ENCODE peak calls at places on chromosomes 1 and 21, in four cellular contexts. U is tibial nerve, P is IMR-90, E is BJ. N is an unnamed sample.

GRCh38 chr1:11441211-11441952 is 37.6 kb upstream of the DISP3 start:
- DNase-seq in P (no peak), U (no peak), E (no peak), N (no peak)

GRCh38 chr1:17215545-17215890 is 10.6 kb downstream of the PADI1 start:
- DNase-seq in U (no peak), E (no peak), P (no peak), N (no peak)

GRCh38 chr1:162548170-162548569 is 13.4 kb upstream of the UAP1 start:
- DNase-seq in U (peak; percentile 78), E (peak; percentile 84), P (peak; percentile 54), N (no peak)

GRCh38 chr1:248824301-248824700 is 1.4 kb downstream of the SH3BP5L start:
- DNase-seq in E (no peak), P (no peak), U (no peak), N (no peak)

GRCh38 chr1:185916866-185917265 is 182.7 kb downstream of the HMCN1 start:
- DNase-seq in P (peak; percentile 31), E (no peak), U (no peak), N (no peak)

GRCh38 chr21:20874202-20874601 is 124.0 kb upstream of the NCAM2 start:
- DNase-seq in E (no peak), P (no peak), U (no peak), N (no peak)

GRCh38 chr1:234408757-234409156 is 35.5 kb downstream of the COA6 start:
- DNase-seq in P (no peak), E (no peak), U (no peak), N (peak; percentile 41)

GRCh38 chr1:51551081-51551480 is 32.0 kb upstream of the EPS15 start:
- DNase-seq in U (no peak), E (no peak), P (no peak), N (no peak)

GRCh38 chr1:55052221-55053142 is 13.1 kb downstream of the PCSK9 start:
- DNase-seq in U (no peak), P (no peak), E (no peak), N (no peak)

GRCh38 chr1:221101792-221102191 is 222.5 kb downstream of the HLX start:
- DNase-seq in U (no peak), E (peak; percentile 66), P (peak; percentile 76), N (no peak)

GRCh38 chr1:155009221-155009711 is 6.7 kb downstream of the ZBTB7B start:
- DNase-seq in U (no peak), P (no peak), E (no peak), N (no peak)

GRCh38 chr1:8813991-8814390 is 3.4 kb downstream of the RERE start:
- DNase-seq in P (peak; percentile 35), E (no peak), U (no peak), N (no peak)

GRCh38 chr1:192826791-192827477 is 18.1 kb downstream of the RGS2 start:
- DNase-seq in U (no peak), P (no peak), E (peak; percentile 46), N (no peak)

GRCh38 chr1:117128323-117129079 is 7.0 kb upstream of the TRIM45 start:
- DNase-seq in U (no peak), P (peak; percentile 69), E (no peak), N (no peak)

GRCh38 chr1:197017558-197018146 is 40.3 kb downstream of the CFHR5 start:
- DNase-seq in P (no peak), E (no peak), U (no peak), N (no peak)

GRCh38 chr1:67551375-67551774 is 121.2 kb upstream of the SERBP1 start:
- DNase-seq in U (no peak), P (no peak), E (no peak), N (no peak)

GRCh38 chr1:66415326-66415725 is 118.6 kb upstream of the SGIP1 start:
- DNase-seq in P (peak; percentile 43), E (no peak), U (no peak), N (no peak)

GRCh38 chr1:62774971-62775578 is 8.9 kb upstream of the ATG4C start:
- DNase-seq in E (no peak), U (no peak), P (no peak), N (no peak)

GRCh38 chr1:10429868-10430215 is 391 bp upstream of the CENPS start:
- DNase-seq in U (no peak), E (no peak), P (peak; percentile 17), N (no peak)

GRCh38 chr1:4084053-4084431 is 184.0 kb upstream of the C1orf174 start:
- DNase-seq in P (no peak), E (no peak), U (no peak), N (no peak)
- H3K27me3 ChIP-seq in P (no peaks in the 10 kb centered on the region), E (no peaks in the 10 kb centered on the region), U (no peaks in the 10 kb centered on the region), N (no peaks in the 10 kb centered on the region)

GRCh38 chr1:93502561-93502960 is 54.6 kb downstream of the FNBP1L start:
- DNase-seq in E (no peak), U (no peak), P (no peak), N (no peak)
- H3K27me3 ChIP-seq in E (no peaks in the 10 kb centered on the region), U (no peaks in the 10 kb centered on the region), P (no peaks in the 10 kb centered on the region), N (no peaks in the 10 kb centered on the region)

GRCh38 chr21:44896561-44897286 is 23.2 kb upstream of the PTTG1IP start:
- DNase-seq in P (no peak), U (no peak), E (no peak), N (no peak)
- H3K27me3 ChIP-seq in P (peaks cover 76% of the 10 kb centered on the region), U (no peaks in the 10 kb centered on the region), E (peaks cover 31% of the 10 kb centered on the region), N (no peaks in the 10 kb centered on the region)

DNA sequence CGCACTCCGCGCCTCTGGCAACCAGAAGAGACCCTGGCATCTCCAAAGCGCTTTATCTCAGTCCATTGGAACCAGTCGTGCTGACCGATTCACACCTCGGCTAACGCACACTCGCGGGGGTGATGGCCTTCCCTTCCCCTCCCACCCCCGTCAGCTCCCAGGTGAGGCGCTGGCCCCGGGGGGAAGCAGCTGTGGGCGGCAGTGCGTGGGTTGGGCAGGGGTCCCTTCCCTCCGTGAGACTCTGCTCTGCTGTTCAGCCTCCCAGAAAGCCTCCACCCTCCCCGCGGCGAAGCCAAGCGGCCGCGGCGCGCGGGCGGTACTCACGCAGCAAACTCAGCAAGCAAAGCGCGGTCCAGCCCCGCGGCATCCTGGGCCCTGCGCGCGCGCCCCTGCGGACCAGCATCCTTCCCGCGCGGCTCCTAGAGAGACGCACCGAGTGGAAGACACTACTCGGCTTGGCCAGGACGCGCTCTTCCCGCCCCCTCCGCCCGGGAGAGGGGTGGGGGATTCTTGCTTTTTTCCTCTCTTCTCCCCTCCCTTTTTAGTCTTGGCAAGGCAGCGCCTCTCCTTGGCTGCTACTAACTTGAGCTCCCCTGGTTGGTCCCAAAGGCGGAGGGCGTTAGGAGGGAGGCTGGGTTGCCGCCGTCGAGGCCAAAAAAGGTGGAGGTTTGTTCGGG is at the start of gene CD34:
- DNase-seq in E (no peak), P (no peak), U (no peak), N (no peak)
- H3K27me3 ChIP-seq in E (peaks cover 7% of the 10 kb centered on the region), P (peaks cover 25% of the 10 kb centered on the region), U (no peaks in the 10 kb centered on the region), N (peaks cover 40% of the 10 kb centered on the region)

GRCh38 chr1:36786425-36786824 is 247.9 kb downstream of the GRIK3 start:
- DNase-seq in P (no peak), E (no peak), U (no peak), N (no peak)

GRCh38 chr1:36783475-36783874 is 250.8 kb downstream of the GRIK3 start:
- DNase-seq in U (no peak), E (no peak), P (no peak), N (no peak)

GRCh38 chr1:36782085-36782484 is 252.2 kb downstream of the GRIK3 start:
- DNase-seq in E (no peak), P (no peak), U (no peak), N (no peak)

GRCh38 chr1:36782785-36783184 is 251.5 kb downstream of the GRIK3 start:
- DNase-seq in E (no peak), P (no peak), U (no peak), N (no peak)

GRCh38 chr1:36784147-36784862 is 250.0 kb downstream of the GRIK3 start:
- DNase-seq in E (no peak), P (no peak), U (no peak), N (no peak)
- H3K27me3 ChIP-seq in E (no peaks in the 10 kb centered on the region), P (no peaks in the 10 kb centered on the region), U (no peaks in the 10 kb centered on the region), N (no peaks in the 10 kb centered on the region)

GRCh38 chr1:181314959-181315358 is 168.4 kb upstream of the CACNA1E start:
- DNase-seq in U (no peak), E (no peak), P (no peak), N (no peak)

GRCh38 chr1:181318858-181319235 is 164.5 kb upstream of the CACNA1E start:
- DNase-seq in U (no peak), E (no peak), P (peak; percentile 4), N (no peak)

GRCh38 chr1:181318022-181318857 is 165.1 kb upstream of the CACNA1E start:
- DNase-seq in P (no peak), U (no peak), E (no peak), N (no peak)

GRCh38 chr1:181319903-181320302 is 163.4 kb upstream of the CACNA1E start:
- DNase-seq in E (no peak), P (no peak), U (no peak), N (no peak)

GRCh38 chr1:181317261-181317924 is 165.9 kb upstream of the CACNA1E start:
- DNase-seq in E (no peak), U (no peak), P (no peak), N (no peak)
- H3K27me3 ChIP-seq in E (peaks cover 14% of the 10 kb centered on the region), U (no peaks in the 10 kb centered on the region), P (peaks cover 46% of the 10 kb centered on the region), N (peaks cover 54% of the 10 kb centered on the region)

DNA sequence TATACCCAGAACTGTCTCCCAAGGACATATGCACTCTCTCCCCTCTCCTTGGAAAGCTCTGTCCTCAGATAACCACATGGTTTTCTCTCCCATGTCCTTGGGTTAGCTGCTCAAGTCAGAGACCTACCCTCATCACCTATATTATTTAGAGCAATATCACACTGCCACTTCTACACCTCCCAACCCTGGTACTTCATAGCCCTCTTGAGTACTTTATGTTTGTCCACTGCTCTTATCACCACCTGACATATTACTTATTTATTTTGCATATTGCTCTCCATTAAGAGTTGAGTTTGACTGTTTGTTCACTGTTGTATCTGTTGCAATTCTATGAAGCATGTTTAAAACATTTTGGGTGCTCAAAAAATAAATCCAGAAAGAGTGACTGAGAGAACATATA is 126.3 kb upstream of the ATP1B1 start:
- DNase-seq in U (no peak), P (no peak), E (no peak), N (no peak)
- H3K27me3 ChIP-seq in U (no peaks in the 10 kb centered on the region), P (no peaks in the 10 kb centered on the region), E (no peaks in the 10 kb centered on the region), N (no peaks in the 10 kb centered on the region)

GRCh38 chr21:28113718-28114117 is 879.0 kb downstream of the LTN1 start:
- DNase-seq in P (no peak), E (no peak), U (no peak), N (no peak)
- H3K27me3 ChIP-seq in P (no peaks in the 10 kb centered on the region), E (no peaks in the 10 kb centered on the region), U (no peaks in the 10 kb centered on the region), N (no peaks in the 10 kb centered on the region)

GRCh38 chr1:167083066-167083682 is 7.0 kb downstream of the GPA33 start:
- DNase-seq in E (no peak), U (no peak), P (no peak), N (no peak)
- H3K27me3 ChIP-seq in E (no peaks in the 10 kb centered on the region), U (no peaks in the 10 kb centered on the region), P (peaks cover 8% of the 10 kb centered on the region), N (no peaks in the 10 kb centered on the region)